ENCODE peak calls at places on chromosomes 16 and 17, in ten cellular contexts. One of them, this sample, is unnamed.

GRCh38 chr17:21028192-21028591 is 14.6 kb downstream of the USP22 start:
- DNase-seq in stimulated activated CD4-positive, alpha-beta T cell treated with anti-CD3 and anti-CD28 coated beads, Interleukin-4, amount 100 ng/mL, for 48 hours: no peak
- DNase-seq in caudate nucleus: no peak
- DNase-seq in naive thymus-derived CD8-positive, alpha-beta T cell: no peak
- DNase-seq in AG10803: no peak
- DNase-seq in T-helper 9 cell: no peak
- DNase-seq in tibial nerve: no peak
- DNase-seq in keratinocyte: no peak
- DNase-seq in aorta: no peak
- DNase-seq in fibroblast of mammary gland: no peak
- DNase-seq in this sample: no peak

GRCh38 chr16:65532218-65532617 is 410.4 kb upstream of the CDH11 start:
- DNase-seq in stimulated activated CD4-positive, alpha-beta T cell treated with anti-CD3 and anti-CD28 coated beads, Interleukin-4, amount 100 ng/mL, for 48 hours: no peak
- DNase-seq in caudate nucleus: no peak
- DNase-seq in naive thymus-derived CD8-positive, alpha-beta T cell: no peak
- DNase-seq in AG10803: no peak
- DNase-seq in T-helper 9 cell: no peak
- DNase-seq in tibial nerve: no peak
- DNase-seq in keratinocyte: no peak
- DNase-seq in aorta: no peak
- DNase-seq in fibroblast of mammary gland: no peak
- DNase-seq in this sample: peak

GRCh38 chr16:82034981-82035612 is at the start of gene HSD17B2:
- DNase-seq in stimulated activated CD4-positive, alpha-beta T cell treated with anti-CD3 and anti-CD28 coated beads, Interleukin-4, amount 100 ng/mL, for 48 hours: no peak
- DNase-seq in caudate nucleus: no peak
- DNase-seq in naive thymus-derived CD8-positive, alpha-beta T cell: no peak
- DNase-seq in AG10803: peak
- DNase-seq in T-helper 9 cell: no peak
- DNase-seq in tibial nerve: no peak
- DNase-seq in keratinocyte: no peak
- DNase-seq in aorta: no peak
- DNase-seq in fibroblast of mammary gland: no peak
- DNase-seq in this sample: peak

GRCh38 chr17:70100983-70101382 is 26.0 kb downstream of the KCNJ16 start:
- DNase-seq in stimulated activated CD4-positive, alpha-beta T cell treated with anti-CD3 and anti-CD28 coated beads, Interleukin-4, amount 100 ng/mL, for 48 hours: no peak
- DNase-seq in caudate nucleus: no peak
- DNase-seq in naive thymus-derived CD8-positive, alpha-beta T cell: no peak
- DNase-seq in AG10803: peak
- DNase-seq in T-helper 9 cell: no peak
- DNase-seq in tibial nerve: no peak
- DNase-seq in keratinocyte: no peak
- DNase-seq in aorta: no peak
- DNase-seq in fibroblast of mammary gland: peak
- DNase-seq in this sample: peak

GRCh38 chr17:58823051-58823525 is 67.4 kb downstream of the PPM1E start:
- DNase-seq in stimulated activated CD4-positive, alpha-beta T cell treated with anti-CD3 and anti-CD28 coated beads, Interleukin-4, amount 100 ng/mL, for 48 hours: no peak
- DNase-seq in caudate nucleus: no peak
- DNase-seq in naive thymus-derived CD8-positive, alpha-beta T cell: no peak
- DNase-seq in AG10803: no peak
- DNase-seq in T-helper 9 cell: no peak
- DNase-seq in tibial nerve: no peak
- DNase-seq in keratinocyte: no peak
- DNase-seq in aorta: no peak
- DNase-seq in fibroblast of mammary gland: no peak
- DNase-seq in this sample: no peak

GRCh38 chr16:59635674-59636073 is 901.6 kb upstream of the GOT2 start:
- DNase-seq in stimulated activated CD4-positive, alpha-beta T cell treated with anti-CD3 and anti-CD28 coated beads, Interleukin-4, amount 100 ng/mL, for 48 hours: no peak
- DNase-seq in caudate nucleus: no peak
- DNase-seq in naive thymus-derived CD8-positive, alpha-beta T cell: no peak
- DNase-seq in AG10803: peak
- DNase-seq in T-helper 9 cell: no peak
- DNase-seq in tibial nerve: no peak
- DNase-seq in keratinocyte: no peak
- DNase-seq in aorta: no peak
- DNase-seq in fibroblast of mammary gland: peak
- DNase-seq in this sample: peak

GRCh38 chr17:77049440-77049839 is 91.3 kb upstream of the SEC14L1 start:
- DNase-seq in stimulated activated CD4-positive, alpha-beta T cell treated with anti-CD3 and anti-CD28 coated beads, Interleukin-4, amount 100 ng/mL, for 48 hours: no peak
- DNase-seq in caudate nucleus: no peak
- DNase-seq in naive thymus-derived CD8-positive, alpha-beta T cell: no peak
- DNase-seq in AG10803: no peak
- DNase-seq in T-helper 9 cell: no peak
- DNase-seq in tibial nerve: no peak
- DNase-seq in keratinocyte: no peak
- DNase-seq in aorta: no peak
- DNase-seq in fibroblast of mammary gland: peak
- DNase-seq in this sample: peak

GRCh38 chr16:80710918-80711317 is 93.5 kb downstream of the CDYL2 start:
- DNase-seq in stimulated activated CD4-positive, alpha-beta T cell treated with anti-CD3 and anti-CD28 coated beads, Interleukin-4, amount 100 ng/mL, for 48 hours: no peak
- DNase-seq in caudate nucleus: no peak
- DNase-seq in naive thymus-derived CD8-positive, alpha-beta T cell: no peak
- DNase-seq in AG10803: peak
- DNase-seq in T-helper 9 cell: no peak
- DNase-seq in tibial nerve: no peak
- DNase-seq in keratinocyte: no peak
- DNase-seq in aorta: no peak
- DNase-seq in fibroblast of mammary gland: no peak
- DNase-seq in this sample: no peak

GRCh38 chr16:12535535-12536411 is 267.9 kb downstream of the CPPED1 start:
- DNase-seq in stimulated activated CD4-positive, alpha-beta T cell treated with anti-CD3 and anti-CD28 coated beads, Interleukin-4, amount 100 ng/mL, for 48 hours: peak
- DNase-seq in caudate nucleus: no peak
- DNase-seq in naive thymus-derived CD8-positive, alpha-beta T cell: no peak
- DNase-seq in AG10803: no peak
- DNase-seq in T-helper 9 cell: no peak
- DNase-seq in tibial nerve: no peak
- DNase-seq in keratinocyte: no peak
- DNase-seq in aorta: no peak
- DNase-seq in fibroblast of mammary gland: no peak
- DNase-seq in this sample: peak

GRCh38 chr16:84007946-84008345 is 34.6 kb downstream of the SLC38A8 start:
- DNase-seq in stimulated activated CD4-positive, alpha-beta T cell treated with anti-CD3 and anti-CD28 coated beads, Interleukin-4, amount 100 ng/mL, for 48 hours: no peak
- DNase-seq in caudate nucleus: no peak
- DNase-seq in naive thymus-derived CD8-positive, alpha-beta T cell: no peak
- DNase-seq in AG10803: no peak
- DNase-seq in T-helper 9 cell: no peak
- DNase-seq in tibial nerve: no peak
- DNase-seq in keratinocyte: no peak
- DNase-seq in aorta: no peak
- DNase-seq in fibroblast of mammary gland: no peak
- DNase-seq in this sample: no peak

GRCh38 chr17:43750154-43750553 is 8.4 kb downstream of the SOST start:
- DNase-seq in stimulated activated CD4-positive, alpha-beta T cell treated with anti-CD3 and anti-CD28 coated beads, Interleukin-4, amount 100 ng/mL, for 48 hours: no peak
- DNase-seq in caudate nucleus: no peak
- DNase-seq in naive thymus-derived CD8-positive, alpha-beta T cell: no peak
- DNase-seq in AG10803: no peak
- DNase-seq in T-helper 9 cell: no peak
- DNase-seq in tibial nerve: no peak
- DNase-seq in keratinocyte: no peak
- DNase-seq in aorta: no peak
- DNase-seq in fibroblast of mammary gland: no peak
- DNase-seq in this sample: no peak

GRCh38 chr17:63483655-63484575 is 7.1 kb downstream of the ACE start:
- DNase-seq in stimulated activated CD4-positive, alpha-beta T cell treated with anti-CD3 and anti-CD28 coated beads, Interleukin-4, amount 100 ng/mL, for 48 hours: no peak
- DNase-seq in caudate nucleus: no peak
- DNase-seq in naive thymus-derived CD8-positive, alpha-beta T cell: no peak
- DNase-seq in AG10803: no peak
- DNase-seq in T-helper 9 cell: no peak
- DNase-seq in tibial nerve: no peak
- DNase-seq in keratinocyte: no peak
- DNase-seq in aorta: peak
- DNase-seq in fibroblast of mammary gland: no peak
- DNase-seq in this sample: no peak

GRCh38 chr17:35345926-35346771 is 27.3 kb downstream of the SLFN11 start:
- DNase-seq in stimulated activated CD4-positive, alpha-beta T cell treated with anti-CD3 and anti-CD28 coated beads, Interleukin-4, amount 100 ng/mL, for 48 hours: no peak
- DNase-seq in caudate nucleus: peak
- DNase-seq in naive thymus-derived CD8-positive, alpha-beta T cell: peak
- DNase-seq in AG10803: peak
- DNase-seq in T-helper 9 cell: peak
- DNase-seq in tibial nerve: peak
- DNase-seq in keratinocyte: no peak
- DNase-seq in aorta: peak
- DNase-seq in fibroblast of mammary gland: peak
- DNase-seq in this sample: peak

GRCh38 chr17:42126836-42127235 is 4.2 kb downstream of the HSPB9 start:
- DNase-seq in stimulated activated CD4-positive, alpha-beta T cell treated with anti-CD3 and anti-CD28 coated beads, Interleukin-4, amount 100 ng/mL, for 48 hours: no peak
- DNase-seq in caudate nucleus: no peak
- DNase-seq in naive thymus-derived CD8-positive, alpha-beta T cell: no peak
- DNase-seq in AG10803: no peak
- DNase-seq in T-helper 9 cell: no peak
- DNase-seq in tibial nerve: no peak
- DNase-seq in keratinocyte: no peak
- DNase-seq in aorta: no peak
- DNase-seq in fibroblast of mammary gland: no peak
- DNase-seq in this sample: no peak

GRCh38 chr16:1153480-1154160 is 714 bp downstream of the CACNA1H start:
- DNase-seq in stimulated activated CD4-positive, alpha-beta T cell treated with anti-CD3 and anti-CD28 coated beads, Interleukin-4, amount 100 ng/mL, for 48 hours: no peak
- DNase-seq in caudate nucleus: no peak
- DNase-seq in naive thymus-derived CD8-positive, alpha-beta T cell: no peak
- DNase-seq in AG10803: no peak
- DNase-seq in T-helper 9 cell: no peak
- DNase-seq in tibial nerve: no peak
- DNase-seq in keratinocyte: no peak
- DNase-seq in aorta: no peak
- DNase-seq in fibroblast of mammary gland: no peak
- DNase-seq in this sample: no peak

GRCh38 chr17:82551779-82552457 is 32.4 kb downstream of the FOXK2 start:
- DNase-seq in stimulated activated CD4-positive, alpha-beta T cell treated with anti-CD3 and anti-CD28 coated beads, Interleukin-4, amount 100 ng/mL, for 48 hours: peak
- DNase-seq in caudate nucleus: peak
- DNase-seq in naive thymus-derived CD8-positive, alpha-beta T cell: peak
- DNase-seq in AG10803: peak
- DNase-seq in T-helper 9 cell: peak
- DNase-seq in tibial nerve: peak
- DNase-seq in keratinocyte: no peak
- DNase-seq in aorta: peak
- DNase-seq in fibroblast of mammary gland: peak
- DNase-seq in this sample: peak

GRCh38 chr16:50505714-50506542 is 42.3 kb upstream of the NKD1 start:
- DNase-seq in stimulated activated CD4-positive, alpha-beta T cell treated with anti-CD3 and anti-CD28 coated beads, Interleukin-4, amount 100 ng/mL, for 48 hours: no peak
- DNase-seq in caudate nucleus: no peak
- DNase-seq in naive thymus-derived CD8-positive, alpha-beta T cell: no peak
- DNase-seq in AG10803: no peak
- DNase-seq in T-helper 9 cell: no peak
- DNase-seq in tibial nerve: no peak
- DNase-seq in keratinocyte: no peak
- DNase-seq in aorta: no peak
- DNase-seq in fibroblast of mammary gland: no peak
- DNase-seq in this sample: peak

GRCh38 chr17:81092518-81093095 is 57.7 kb downstream of the BAIAP2 start:
- DNase-seq in stimulated activated CD4-positive, alpha-beta T cell treated with anti-CD3 and anti-CD28 coated beads, Interleukin-4, amount 100 ng/mL, for 48 hours: no peak
- DNase-seq in caudate nucleus: no peak
- DNase-seq in naive thymus-derived CD8-positive, alpha-beta T cell: no peak
- DNase-seq in AG10803: no peak
- DNase-seq in T-helper 9 cell: no peak
- DNase-seq in tibial nerve: no peak
- DNase-seq in keratinocyte: no peak
- DNase-seq in aorta: no peak
- DNase-seq in fibroblast of mammary gland: no peak
- DNase-seq in this sample: no peak

GRCh38 chr16:83475108-83475507 is 332.7 kb upstream of the HSBP1 start:
- DNase-seq in stimulated activated CD4-positive, alpha-beta T cell treated with anti-CD3 and anti-CD28 coated beads, Interleukin-4, amount 100 ng/mL, for 48 hours: no peak
- DNase-seq in caudate nucleus: no peak
- DNase-seq in naive thymus-derived CD8-positive, alpha-beta T cell: no peak
- DNase-seq in AG10803: peak
- DNase-seq in T-helper 9 cell: no peak
- DNase-seq in tibial nerve: no peak
- DNase-seq in keratinocyte: no peak
- DNase-seq in aorta: no peak
- DNase-seq in fibroblast of mammary gland: no peak
- DNase-seq in this sample: peak

GRCh38 chr17:10198509-10199249 is at the start of gene GAS7:
- DNase-seq in stimulated activated CD4-positive, alpha-beta T cell treated with anti-CD3 and anti-CD28 coated beads, Interleukin-4, amount 100 ng/mL, for 48 hours: no peak
- DNase-seq in caudate nucleus: peak
- DNase-seq in naive thymus-derived CD8-positive, alpha-beta T cell: peak
- DNase-seq in AG10803: no peak
- DNase-seq in T-helper 9 cell: no peak
- DNase-seq in tibial nerve: peak
- DNase-seq in keratinocyte: no peak
- DNase-seq in aorta: peak
- DNase-seq in fibroblast of mammary gland: no peak
- DNase-seq in this sample: peak

GRCh38 chr17:67015001-67015400 is 29.4 kb upstream of the CACNG1 start:
- DNase-seq in stimulated activated CD4-positive, alpha-beta T cell treated with anti-CD3 and anti-CD28 coated beads, Interleukin-4, amount 100 ng/mL, for 48 hours: no peak
- DNase-seq in caudate nucleus: no peak
- DNase-seq in naive thymus-derived CD8-positive, alpha-beta T cell: no peak
- DNase-seq in AG10803: no peak
- DNase-seq in T-helper 9 cell: no peak
- DNase-seq in tibial nerve: no peak
- DNase-seq in keratinocyte: no peak
- DNase-seq in aorta: no peak
- DNase-seq in fibroblast of mammary gland: no peak
- DNase-seq in this sample: no peak

GRCh38 chr17:69466451-69466850 is 52.0 kb downstream of the MAP2K6 start:
- DNase-seq in stimulated activated CD4-positive, alpha-beta T cell treated with anti-CD3 and anti-CD28 coated beads, Interleukin-4, amount 100 ng/mL, for 48 hours: no peak
- DNase-seq in caudate nucleus: no peak
- DNase-seq in naive thymus-derived CD8-positive, alpha-beta T cell: no peak
- DNase-seq in AG10803: no peak
- DNase-seq in T-helper 9 cell: no peak
- DNase-seq in tibial nerve: no peak
- DNase-seq in keratinocyte: no peak
- DNase-seq in aorta: no peak
- DNase-seq in fibroblast of mammary gland: no peak
- DNase-seq in this sample: no peak

GRCh38 chr17:78826836-78827509 is 13.6 kb downstream of the USP36 start:
- DNase-seq in stimulated activated CD4-positive, alpha-beta T cell treated with anti-CD3 and anti-CD28 coated beads, Interleukin-4, amount 100 ng/mL, for 48 hours: no peak
- DNase-seq in caudate nucleus: no peak
- DNase-seq in naive thymus-derived CD8-positive, alpha-beta T cell: no peak
- DNase-seq in AG10803: no peak
- DNase-seq in T-helper 9 cell: no peak
- DNase-seq in tibial nerve: no peak
- DNase-seq in keratinocyte: no peak
- DNase-seq in aorta: peak
- DNase-seq in fibroblast of mammary gland: no peak
- DNase-seq in this sample: no peak

GRCh38 chr17:5000237-5000639 is 2.5 kb downstream of the KIF1C start:
- DNase-seq in stimulated activated CD4-positive, alpha-beta T cell treated with anti-CD3 and anti-CD28 coated beads, Interleukin-4, amount 100 ng/mL, for 48 hours: no peak
- DNase-seq in caudate nucleus: no peak
- DNase-seq in naive thymus-derived CD8-positive, alpha-beta T cell: no peak
- DNase-seq in AG10803: peak
- DNase-seq in T-helper 9 cell: no peak
- DNase-seq in tibial nerve: no peak
- DNase-seq in keratinocyte: no peak
- DNase-seq in aorta: peak
- DNase-seq in fibroblast of mammary gland: peak
- DNase-seq in this sample: no peak

GRCh38 chr16:2163211-2163881 is 7.8 kb downstream of the TRAF7 start:
- DNase-seq in stimulated activated CD4-positive, alpha-beta T cell treated with anti-CD3 and anti-CD28 coated beads, Interleukin-4, amount 100 ng/mL, for 48 hours: no peak
- DNase-seq in caudate nucleus: peak
- DNase-seq in naive thymus-derived CD8-positive, alpha-beta T cell: no peak
- DNase-seq in AG10803: no peak
- DNase-seq in T-helper 9 cell: no peak
- DNase-seq in tibial nerve: no peak
- DNase-seq in keratinocyte: peak
- DNase-seq in aorta: no peak
- DNase-seq in fibroblast of mammary gland: no peak
- DNase-seq in this sample: no peak

GRCh38 chr16:83113317-83113716 is 486.5 kb downstream of the CDH13 start:
- DNase-seq in stimulated activated CD4-positive, alpha-beta T cell treated with anti-CD3 and anti-CD28 coated beads, Interleukin-4, amount 100 ng/mL, for 48 hours: no peak
- DNase-seq in caudate nucleus: peak
- DNase-seq in naive thymus-derived CD8-positive, alpha-beta T cell: no peak
- DNase-seq in AG10803: peak
- DNase-seq in T-helper 9 cell: no peak
- DNase-seq in tibial nerve: no peak
- DNase-seq in keratinocyte: no peak
- DNase-seq in aorta: no peak
- DNase-seq in fibroblast of mammary gland: peak
- DNase-seq in this sample: peak

GRCh38 chr16:88773812-88774291 is 11.2 kb downstream of the PIEZO1 start:
- DNase-seq in stimulated activated CD4-positive, alpha-beta T cell treated with anti-CD3 and anti-CD28 coated beads, Interleukin-4, amount 100 ng/mL, for 48 hours: no peak
- DNase-seq in caudate nucleus: no peak
- DNase-seq in naive thymus-derived CD8-positive, alpha-beta T cell: no peak
- DNase-seq in AG10803: peak
- DNase-seq in T-helper 9 cell: no peak
- DNase-seq in tibial nerve: no peak
- DNase-seq in keratinocyte: no peak
- DNase-seq in aorta: peak
- DNase-seq in fibroblast of mammary gland: peak
- DNase-seq in this sample: peak

GRCh38 chr16:84999200-84999599 is 12.1 kb downstream of the ZDHHC7 start:
- DNase-seq in stimulated activated CD4-positive, alpha-beta T cell treated with anti-CD3 and anti-CD28 coated beads, Interleukin-4, amount 100 ng/mL, for 48 hours: no peak
- DNase-seq in caudate nucleus: no peak
- DNase-seq in naive thymus-derived CD8-positive, alpha-beta T cell: no peak
- DNase-seq in AG10803: no peak
- DNase-seq in T-helper 9 cell: no peak
- DNase-seq in tibial nerve: no peak
- DNase-seq in keratinocyte: no peak
- DNase-seq in aorta: no peak
- DNase-seq in fibroblast of mammary gland: no peak
- DNase-seq in this sample: no peak

This sample was measured in RPMI7951.